ENCODE peak calls at places on chromosomes 16 and 17, in seven cellular contexts. A is T-cell; P is activated naive CD8-positive, alpha-beta T cell treated with anti-CD3 and anti-CD28 coated beads, Interleukin-2, amount 10 ng/mL, durations not matched to agents 7 days and 5 days; K is activated T-helper 17 cell treated with anti-CD3 and anti-CD28 coated beads, Interleukin-2, amount 50 U/mL, for 72 hours; Y is T-helper 17 cell; B is body of pancreas; M is naive thymus-derived CD4-positive, alpha-beta T cell. F is an unnamed sample.

GRCh38 chr17:68533887-68534700 is 21.9 kb downstream of the PRKAR1A start:
- ATAC-seq in K (peak), P (no peak), A (no peak), M (no peak), B (no peak), Y (no peak), F (no peak)

GRCh38 chr16:50830698-50831097 is 88.8 kb downstream of the CYLD start:
- ATAC-seq in A (no peak), P (no peak), M (no peak), K (no peak), Y (no peak), B (no peak), F (peak)

GRCh38 chr16:27639588-27640276 is 89.8 kb downstream of the KATNIP start:
- ATAC-seq in P (peak), A (no peak), B (no peak), K (peak), M (peak), Y (peak), F (peak)

GRCh38 chr16:47880653-47881052 is 275.1 kb downstream of the ABCC12 start:
- ATAC-seq in K (no peak), P (no peak), A (no peak), M (no peak), B (no peak), Y (no peak), F (no peak)

GRCh38 chr17:80824549-80825470 is 166.8 kb upstream of the CHMP6 start:
- ATAC-seq in A (no peak), M (no peak), K (no peak), P (no peak), Y (no peak), B (no peak), F (no peak)

GRCh38 chr17:39794249-39794970 is 56.7 kb downstream of the GRB7 start:
- ATAC-seq in M (peak), A (peak), Y (peak), K (no peak), P (peak), B (no peak), F (peak)

GRCh38 chr16:30876867-30877266 is 17.0 kb downstream of the BCL7C start:
- ATAC-seq in P (no peak), K (no peak), A (no peak), Y (no peak), B (no peak), M (no peak), F (no peak)

GRCh38 chr17:74043976-74044375 is 159.5 kb upstream of the RPL38 start:
- ATAC-seq in A (no peak), K (no peak), P (no peak), M (no peak), Y (no peak), B (no peak), F (no peak)

GRCh38 chr17:79618383-79619067 is 7.7 kb upstream of the RBFOX3 start:
- ATAC-seq in A (no peak), B (no peak), Y (no peak), K (no peak), M (no peak), P (no peak), F (no peak)

GRCh38 chr17:68642118-68642412 is 40.9 kb upstream of the FAM20A start:
- ATAC-seq in B (no peak), M (no peak), P (no peak), Y (no peak), A (no peak), K (no peak), F (no peak)

GRCh38 chr17:76534831-76535732 is 2.4 kb downstream of the CYGB start:
- ATAC-seq in Y (no peak), A (no peak), P (no peak), K (no peak), B (no peak), M (no peak), F (no peak)

GRCh38 chr17:59678946-59679345 is 28.3 kb downstream of the PTRH2 start:
- ATAC-seq in Y (no peak), A (no peak), M (no peak), K (no peak), P (no peak), B (no peak), F (no peak)

GRCh38 chr17:63639125-63639524 is 16.9 kb downstream of the MAP3K3 start:
- ATAC-seq in M (no peak), B (no peak), P (no peak), K (peak), A (peak), Y (no peak), F (no peak)

GRCh38 chr16:20938426-20938825 is 37.9 kb downstream of the LYRM1 start:
- ATAC-seq in A (no peak), M (no peak), B (no peak), P (peak), K (peak), Y (no peak), F (no peak)

GRCh38 chr16:88395669-88396584 is 13.2 kb downstream of the ZNF469 start:
- ATAC-seq in A (no peak), B (no peak), P (no peak), Y (no peak), M (no peak), K (no peak), F (no peak)

GRCh38 chr16:68116256-68116853 is 31.2 kb downstream of the NFATC3 start:
- ATAC-seq in P (no peak), B (no peak), Y (peak), M (peak), K (peak), A (peak), F (peak)

GRCh38 chr16:86809458-86809955 is 231.2 kb downstream of the FOXL1 start:
- ATAC-seq in M (no peak), P (no peak), A (no peak), Y (no peak), K (no peak), B (no peak), F (no peak)

GRCh38 chr17:18968945-18969887 is 17.3 kb downstream of the SLC5A10 start:
- ATAC-seq in M (peak), P (no peak), B (no peak), Y (peak), A (no peak), K (peak), F (peak)

GRCh38 chr16:17404903-17405691 is 65.7 kb downstream of the XYLT1 start:
- ATAC-seq in K (no peak), M (no peak), B (peak), A (no peak), P (no peak), Y (no peak), F (no peak)

GRCh38 chr16:52492789-52493357 is 54.1 kb downstream of the TOX3 start:
- ATAC-seq in M (no peak), A (no peak), P (no peak), Y (no peak), B (peak), K (no peak), F (no peak)